ENCODE peak calls at places on chromosomes 4 and X, in six cellular contexts. U is cardiac fibroblast; L is MG63; J is SIG-M5; G is CD8-positive, alpha-beta T cell; I is PC-9. Z is an unnamed sample.

GRCh38 chrX:38220024-38220935 is at the start of gene SRPX:
- DNase-seq in U (peak), L (peak), J (no peak), G (no peak), I (no peak), Z (peak)

GRCh38 chr4:1500966-1501753 is 94.9 kb upstream of the NKX1-1 start:
- DNase-seq in U (no peak), L (no peak), J (no peak), G (no peak), I (no peak), Z (no peak)

GRCh38 chr4:82099863-82100579 is 273.8 kb downstream of the HNRNPD start:
- DNase-seq in U (no peak), L (peak), J (no peak), G (no peak), I (no peak), Z (no peak)

GRCh38 chr4:115219315-115219840 is 106.0 kb upstream of the NDST4 start:
- DNase-seq in U (no peak), L (no peak), J (no peak), G (no peak), I (no peak), Z (peak)

GRCh38 chrX:69761633-69762032 is 145.7 kb downstream of the EDA start:
- DNase-seq in U (no peak), L (no peak), J (no peak), G (no peak), I (no peak), Z (no peak)

GRCh38 chr4:3255611-3256186 is 6.7 kb downstream of the MSANTD1 start:
- DNase-seq in U (no peak), L (no peak), J (no peak), G (no peak), I (no peak), Z (no peak)

GRCh38 chr4:140930556-140930955 is 174.4 kb upstream of the TBC1D9 start:
- DNase-seq in U (no peak), L (no peak), J (no peak), G (no peak), I (no peak), Z (no peak)

GRCh38 chrX:155216940-155217450 is 735 bp downstream of the VBP1 start:
- DNase-seq in U (no peak), L (no peak), J (no peak), G (no peak), I (no peak), Z (no peak)

GRCh38 chr4:82984459-82984858 is 26.2 kb downstream of the LIN54 start:
- DNase-seq in U (peak), L (peak), J (no peak), G (no peak), I (no peak), Z (peak)

GRCh38 chrX:9327086-9327746 is 137.6 kb upstream of the TBL1X start:
- DNase-seq in U (no peak), L (no peak), J (no peak), G (no peak), I (no peak), Z (no peak)

Z was measured in NB4.